ENCODE peak calls at places on chromosome 15, in four cellular contexts. One of them, this sample, is unnamed.

GRCh38 chr15:68186671-68187397 is 18.3 kb downstream of the CALML4 start:
- DNase-seq in iris pigment epithelial cell: peak
- DNase-seq in activated CD4-positive, alpha-beta T cell treated with anti-CD3 and anti-CD28 coated beads, Interleukin-2, amount 10 ng/mL, durations not matched to agents 7 days and 5 days: no peak
- DNase-seq in memory B cell: no peak
- DNase-seq in this sample: no peak

GRCh38 chr15:101022306-101022705 is 103.1 kb downstream of the LRRK1 start:
- DNase-seq in iris pigment epithelial cell: no peak
- DNase-seq in activated CD4-positive, alpha-beta T cell treated with anti-CD3 and anti-CD28 coated beads, Interleukin-2, amount 10 ng/mL, durations not matched to agents 7 days and 5 days: peak
- DNase-seq in memory B cell: no peak
- DNase-seq in this sample: no peak

GRCh38 chr15:83446904-83447708 is at the start of gene SH3GL3:
- DNase-seq in activated CD4-positive, alpha-beta T cell treated with anti-CD3 and anti-CD28 coated beads, Interleukin-2, amount 10 ng/mL, durations not matched to agents 7 days and 5 days: peak
- DNase-seq in iris pigment epithelial cell: peak
- DNase-seq in memory B cell: no peak
- DNase-seq in this sample: peak

GRCh38 chr15:70493787-70494514 is 269.4 kb downstream of the UACA start:
- DNase-seq in activated CD4-positive, alpha-beta T cell treated with anti-CD3 and anti-CD28 coated beads, Interleukin-2, amount 10 ng/mL, durations not matched to agents 7 days and 5 days: no peak
- DNase-seq in memory B cell: no peak
- DNase-seq in iris pigment epithelial cell: peak
- DNase-seq in this sample: no peak

GRCh38 chr15:22888120-22888859 is 49.8 kb downstream of the NIPA2 start:
- DNase-seq in activated CD4-positive, alpha-beta T cell treated with anti-CD3 and anti-CD28 coated beads, Interleukin-2, amount 10 ng/mL, durations not matched to agents 7 days and 5 days: no peak
- DNase-seq in memory B cell: no peak
- DNase-seq in iris pigment epithelial cell: peak
- DNase-seq in this sample: no peak

GRCh38 chr15:38490231-38490630 is 36.3 kb downstream of the FAM98B start:
- DNase-seq in memory B cell: no peak
- DNase-seq in activated CD4-positive, alpha-beta T cell treated with anti-CD3 and anti-CD28 coated beads, Interleukin-2, amount 10 ng/mL, durations not matched to agents 7 days and 5 days: no peak
- DNase-seq in iris pigment epithelial cell: peak
- DNase-seq in this sample: no peak

GRCh38 chr15:65184944-65185717 is at the start of gene CLPX:
- DNase-seq in iris pigment epithelial cell: peak
- DNase-seq in memory B cell: peak
- DNase-seq in activated CD4-positive, alpha-beta T cell treated with anti-CD3 and anti-CD28 coated beads, Interleukin-2, amount 10 ng/mL, durations not matched to agents 7 days and 5 days: peak
- DNase-seq in this sample: peak

GRCh38 chr15:67244966-67245478 is 9.4 kb downstream of the AAGAB start:
- DNase-seq in activated CD4-positive, alpha-beta T cell treated with anti-CD3 and anti-CD28 coated beads, Interleukin-2, amount 10 ng/mL, durations not matched to agents 7 days and 5 days: no peak
- DNase-seq in iris pigment epithelial cell: peak
- DNase-seq in memory B cell: no peak
- DNase-seq in this sample: no peak

GRCh38 chr15:92864127-92864814 is 35.9 kb upstream of the CHD2 start:
- DNase-seq in activated CD4-positive, alpha-beta T cell treated with anti-CD3 and anti-CD28 coated beads, Interleukin-2, amount 10 ng/mL, durations not matched to agents 7 days and 5 days: no peak
- DNase-seq in iris pigment epithelial cell: no peak
- DNase-seq in memory B cell: no peak
- DNase-seq in this sample: no peak

GRCh38 chr15:67083135-67083766 is 17.8 kb downstream of the SMAD3 start:
- DNase-seq in activated CD4-positive, alpha-beta T cell treated with anti-CD3 and anti-CD28 coated beads, Interleukin-2, amount 10 ng/mL, durations not matched to agents 7 days and 5 days: peak
- DNase-seq in iris pigment epithelial cell: peak
- DNase-seq in memory B cell: no peak
- DNase-seq in this sample: peak

GRCh38 chr15:71790081-71790480 is 20.3 kb upstream of the NR2E3 start:
- DNase-seq in memory B cell: no peak
- DNase-seq in iris pigment epithelial cell: peak
- DNase-seq in activated CD4-positive, alpha-beta T cell treated with anti-CD3 and anti-CD28 coated beads, Interleukin-2, amount 10 ng/mL, durations not matched to agents 7 days and 5 days: no peak
- DNase-seq in this sample: no peak

GRCh38 chr15:58457466-58457965 is 25.7 kb downstream of the LIPC start:
- DNase-seq in memory B cell: no peak
- DNase-seq in iris pigment epithelial cell: peak
- DNase-seq in activated CD4-positive, alpha-beta T cell treated with anti-CD3 and anti-CD28 coated beads, Interleukin-2, amount 10 ng/mL, durations not matched to agents 7 days and 5 days: peak
- DNase-seq in this sample: no peak

GRCh38 chr15:42800731-42801474 is 64.0 kb upstream of the CDAN1 start:
- DNase-seq in memory B cell: no peak
- DNase-seq in iris pigment epithelial cell: no peak
- DNase-seq in activated CD4-positive, alpha-beta T cell treated with anti-CD3 and anti-CD28 coated beads, Interleukin-2, amount 10 ng/mL, durations not matched to agents 7 days and 5 days: peak
- DNase-seq in this sample: no peak

GRCh38 chr15:89745131-89745530 is 5.9 kb downstream of the MESP1 start:
- DNase-seq in activated CD4-positive, alpha-beta T cell treated with anti-CD3 and anti-CD28 coated beads, Interleukin-2, amount 10 ng/mL, durations not matched to agents 7 days and 5 days: no peak
- DNase-seq in iris pigment epithelial cell: no peak
- DNase-seq in memory B cell: no peak
- DNase-seq in this sample: no peak

GRCh38 chr15:41977757-41978369 is 5.5 kb upstream of the EHD4 start:
- DNase-seq in activated CD4-positive, alpha-beta T cell treated with anti-CD3 and anti-CD28 coated beads, Interleukin-2, amount 10 ng/mL, durations not matched to agents 7 days and 5 days: no peak
- DNase-seq in iris pigment epithelial cell: no peak
- DNase-seq in memory B cell: no peak
- DNase-seq in this sample: no peak

GRCh38 chr15:58535337-58535736 is 103.5 kb downstream of the LIPC start:
- DNase-seq in memory B cell: no peak
- DNase-seq in iris pigment epithelial cell: no peak
- DNase-seq in activated CD4-positive, alpha-beta T cell treated with anti-CD3 and anti-CD28 coated beads, Interleukin-2, amount 10 ng/mL, durations not matched to agents 7 days and 5 days: no peak
- DNase-seq in this sample: no peak

This sample was measured in Jurkat, Clone E6-1.